ENCODE peak calls at places on chromosomes 5 and 9, in nine cellular contexts. B is HepG2, Q is hepatocyte, G is cardiac fibroblast, J is PC-9, N is cardiac muscle cell, D is psoas muscle, I is IMR-90, M is dorsolateral prefrontal cortex. W is an unnamed sample.

GRCh38 chr9:114718801-114719221 is 36.8 kb upstream of the TEX48 start:
- DNase-seq in I (no peak), J (peak; percentile 94), M (no peak), D (no peak), G (no peak), Q (peak; percentile 28), N (no peak), B (no peak), W (no peak)

GRCh38 chr9:35481347-35481975 is 8.4 kb upstream of the RUSC2 start:
- DNase-seq in M (no peak), J (peak; percentile 57), D (peak; percentile 41), G (peak; percentile 87), B (peak; percentile 54), I (peak; percentile 75), Q (peak; percentile 63), N (peak; percentile 52), W (peak; percentile 86)

GRCh38 chr9:98808411-98808815 is 943 bp downstream of the GALNT12 start:
- DNase-seq in G (no peak), J (peak; percentile 91), N (no peak), B (no peak), D (no peak), Q (peak; percentile 35), M (no peak), I (no peak), W (no peak)

GRCh38 chr5:88524941-88525340 is 256.3 kb upstream of the TMEM161B start:
- DNase-seq in N (no peak), G (no peak), I (no peak), J (no peak), M (no peak), B (no peak), D (no peak), Q (no peak), W (no peak)

GRCh38 chr5:152349683-152350526 is 55.2 kb downstream of the NMUR2 start:
- DNase-seq in G (peak; percentile 44), I (peak; percentile 14), B (peak; percentile 21), M (peak; percentile 58), J (peak; percentile 33), N (peak; percentile 67), D (no peak), Q (peak; percentile 74), W (no peak)

GRCh38 chr5:73454379-73455036 is 5.9 kb upstream of the FOXD1 start:
- DNase-seq in M (no peak), D (no peak), G (peak; percentile 58), B (peak; percentile 67), J (peak; percentile 69), N (peak; percentile 78), I (peak; percentile 62), Q (peak; percentile 86), W (peak; percentile 76)

GRCh38 chr5:2756211-2756746 is 4.8 kb upstream of the IRX2 start:
- DNase-seq in M (no peak), J (no peak), Q (peak; percentile 46), D (no peak), G (peak; percentile 21), I (peak; percentile 9), N (peak; percentile 71), B (no peak), W (peak; percentile 88)

GRCh38 chr5:172303090-172303995 is 19.8 kb upstream of the UBTD2 start:
- DNase-seq in N (no peak), Q (no peak), B (peak; percentile 16), D (no peak), J (peak; percentile 44), G (peak; percentile 20), M (no peak), I (no peak), W (no peak)

GRCh38 chr9:90773593-90773992 is 28.0 kb upstream of the SYK start:
- DNase-seq in J (peak; percentile 22), G (peak; percentile 2), M (no peak), D (no peak), I (no peak), N (peak; percentile 53), Q (peak; percentile 52), B (no peak), W (no peak)

GRCh38 chr5:93675458-93676450 is 65.6 kb downstream of the POU5F2 start:
- DNase-seq in I (peak; percentile 49), M (no peak), N (no peak), B (no peak), Q (no peak), G (no peak), J (no peak), D (no peak), W (no peak)

GRCh38 chr9:4865685-4866084 is 72.9 kb downstream of the RCL1 start:
- DNase-seq in J (no peak), B (no peak), Q (no peak), G (no peak), I (no peak), N (no peak), M (no peak), D (no peak), W (no peak)

GRCh38 chr9:17521456-17521855 is 57.4 kb upstream of the SH3GL2 start:
- DNase-seq in B (no peak), N (no peak), G (no peak), I (no peak), D (no peak), Q (no peak), J (no peak), M (no peak), W (no peak)

GRCh38 chr9:137630684-137631083 is 11.9 kb downstream of the EHMT1 start:
- DNase-seq in I (no peak), D (no peak), J (no peak), G (no peak), Q (no peak), M (no peak), N (no peak), B (no peak), W (no peak)

GRCh38 chr9:115671911-115672310 is 481.7 kb upstream of the PAPPA start:
- DNase-seq in M (no peak), B (no peak), Q (no peak), I (no peak), J (no peak), G (no peak), D (no peak), N (no peak), W (no peak)

GRCh38 chr5:150144211-150144801 is 11.3 kb downstream of the PDGFRB start:
- DNase-seq in N (peak; percentile 37), B (no peak), J (no peak), G (peak; percentile 96), M (no peak), I (peak; percentile 86), D (peak; percentile 57), Q (peak; percentile 57), W (peak; percentile 78)

GRCh38 chr9:126703330-126704156 is 89.8 kb downstream of the LMX1B start:
- DNase-seq in B (no peak), D (no peak), N (no peak), J (no peak), Q (peak; percentile 3), G (no peak), M (no peak), I (no peak), W (no peak)

GRCh38 chr9:126702501-126703329 is 89.0 kb downstream of the LMX1B start:
- DNase-seq in B (no peak), M (no peak), J (no peak), I (no peak), N (peak; percentile 51), D (no peak), Q (peak; percentile 49), G (no peak), W (no peak)

GRCh38 chr9:126705767-126706697 is 92.3 kb downstream of the LMX1B start:
- DNase-seq in B (peak; percentile 35), N (peak; percentile 41), M (no peak), Q (peak; percentile 53), G (peak; percentile 28), I (peak; percentile 11), J (peak; percentile 71), D (peak; percentile 60), W (no peak)

GRCh38 chr9:126705311-126705766 is 91.6 kb downstream of the LMX1B start:
- DNase-seq in J (peak; percentile 78), M (peak; percentile 77), N (peak; percentile 89), G (peak; percentile 67), I (peak; percentile 38), Q (peak; percentile 89), D (peak; percentile 81), B (peak; percentile 48), W (peak; percentile 45)

GRCh38 chr9:126704157-126704941 is 90.6 kb downstream of the LMX1B start:
- DNase-seq in D (no peak), I (peak; percentile 46), G (peak; percentile 51), N (no peak), Q (peak; percentile 79), M (peak; percentile 92), B (no peak), J (peak; percentile 54), W (peak; percentile 67)
- H3K4me3 ChIP-seq in D (no peak overlapping the region), I (no peak overlapping the region), G (no peak overlapping the region), N (no peak overlapping the region), Q (no peak overlapping the region), M (no peak overlapping the region), B (no peak overlapping the region), J (peak overlapping the region; percentile 32), W (no peak overlapping the region)

DNA sequence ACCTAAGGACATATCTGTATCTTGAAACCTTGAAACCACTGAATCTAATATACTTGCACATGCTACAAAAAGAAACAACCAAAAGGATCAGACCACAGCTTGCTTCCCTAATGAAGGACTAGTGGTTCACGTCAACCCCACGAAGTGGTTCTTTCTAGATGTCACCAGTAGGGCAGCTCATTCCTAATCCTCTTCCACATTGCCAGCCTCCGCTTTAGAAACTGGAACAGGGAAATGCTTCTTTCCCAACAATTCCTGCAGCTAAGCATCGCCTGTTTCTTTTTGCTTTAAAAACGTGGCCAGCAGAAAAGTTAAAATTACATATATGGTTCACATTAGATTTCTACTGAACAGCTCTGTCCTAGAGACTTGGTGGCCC is 100.2 kb downstream of the MTX3 start:
- DNase-seq in G (no peak), Q (no peak), B (no peak), N (no peak), I (no peak), J (no peak), D (no peak), M (no peak), W (no peak)
- TF ChIP-seq CTCF in G (no peak), Q (peak; percentile 10), B (no peak), N (no peak), I (no peak), J (no peak), D (no peak), M (no peak), W (no peak)

DNA sequence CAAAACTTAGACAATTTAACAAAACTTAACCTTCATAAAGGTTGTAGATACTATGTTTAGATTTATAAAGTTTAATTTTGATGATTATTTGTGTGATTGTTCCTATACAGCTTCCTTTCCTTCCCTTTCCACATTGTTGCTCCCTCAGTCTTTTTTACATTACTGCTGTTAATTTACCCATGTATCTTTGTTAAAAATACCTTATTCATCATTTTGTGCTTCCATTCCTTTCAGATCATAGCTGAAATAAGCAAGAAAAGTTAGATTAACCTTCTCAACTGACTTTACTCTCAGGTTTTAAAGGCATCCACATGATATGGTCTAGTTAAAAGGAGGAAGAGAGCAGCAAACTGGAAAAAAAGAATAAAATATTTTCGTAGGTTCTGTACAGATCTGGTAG is 2.0 kb downstream of the SMAD5 start:
- DNase-seq in M (no peak), N (no peak), Q (no peak), B (no peak), D (no peak), I (no peak), G (no peak), J (no peak), W (no peak)
- H3K4me3 ChIP-seq in M (peak overlapping the region; percentile 89), N (peak overlapping the region; percentile 73), Q (peak overlapping the region; percentile 25), B (peak overlapping the region; percentile 83), D (peak overlapping the region; percentile 91), I (no peak overlapping the region), G (no peak overlapping the region), J (peak overlapping the region; percentile 78), W (peak overlapping the region; percentile 92)

DNA sequence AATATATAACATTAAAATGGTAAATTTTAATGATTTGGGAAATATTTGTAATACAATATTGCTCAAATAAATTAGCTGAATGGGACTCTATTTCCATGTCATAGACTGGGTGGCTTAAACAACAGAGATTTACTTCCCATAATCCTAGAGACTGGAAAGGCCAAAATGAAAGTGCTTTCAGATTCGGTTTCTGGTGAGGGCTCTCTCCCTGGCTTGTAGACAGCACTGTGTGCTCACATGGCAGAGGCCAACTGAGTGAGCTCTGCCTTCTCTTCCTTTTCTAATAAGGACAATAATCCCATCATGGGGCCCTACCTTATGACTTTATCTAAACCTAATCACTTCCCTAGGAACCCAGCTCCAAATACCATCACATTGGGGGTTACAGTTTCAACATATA is 196.2 kb downstream of the MARCHF11 start:
- DNase-seq in N (no peak), Q (no peak), J (no peak), G (no peak), I (no peak), B (no peak), D (no peak), M (no peak), W (no peak)
- TF ChIP-seq CTCF in N (no peak), Q (no peak), J (no peak), G (no peak), I (no peak), B (no peak), D (no peak), M (no peak), W (no peak)